ENCODE peak calls at places on chromosomes 1 and 21, in four cellular contexts. N, E, S and A are unnamed samples. For H3K4me1, the result is how much of the 10 kb centered on the place peaks cover.

GRCh38 chr1:179867493-179868330 is 9.9 kb downstream of the TOR1AIP2 start:
- DNase-seq in S (peak), E (peak), N (peak), A (peak)

GRCh38 chr21:28066051-28066450 is 926.6 kb downstream of the LTN1 start:
- DNase-seq in N (no peak), E (no peak), S (no peak), A (no peak)

GRCh38 chr1:181608951-181609350 is 125.6 kb downstream of the CACNA1E start:
- DNase-seq in S (no peak), E (no peak), N (no peak), A (no peak)

GRCh38 chr1:39872698-39873097 is 10.6 kb downstream of the TRIT1 start:
- DNase-seq in S (no peak), N (no peak), E (no peak), A (no peak)

GRCh38 chr1:43691871-43692815 is 15.2 kb upstream of the ST3GAL3 start:
- DNase-seq in E (no peak), S (no peak), N (no peak), A (peak)

GRCh38 chr1:65255088-65256050 is 54.0 kb upstream of the DNAJC6 start:
- DNase-seq in S (no peak), E (no peak), N (no peak), A (peak)

GRCh38 chr21:41168391-41169257 is 664 bp downstream of the BACE2 start:
- DNase-seq in E (peak), N (no peak), S (no peak), A (no peak)

GRCh38 chr1:31568895-31569655 is 7.2 kb upstream of the TINAGL1 start:
- DNase-seq in E (no peak), N (no peak), S (peak), A (no peak)

GRCh38 chr1:94326329-94326728 is 88.9 kb upstream of the ARHGAP29 start:
- DNase-seq in E (no peak), N (no peak), S (no peak), A (no peak)

GRCh38 chr1:201020647-201021332 is 2.7 kb downstream of the KIF21B start:
- DNase-seq in N (peak), E (peak), S (no peak), A (no peak)

GRCh38 chr1:100461222-100461621 is 76.7 kb upstream of the GPR88 start:
- DNase-seq in S (no peak), E (no peak), N (no peak), A (no peak)

GRCh38 chr1:15243275-15244043 is 3.6 kb upstream of the FHAD1 start:
- DNase-seq in S (no peak), E (no peak), N (no peak), A (no peak)

GRCh38 chr1:6685381-6685780 is 16.2 kb downstream of the DNAJC11 start:
- DNase-seq in N (no peak), S (no peak), E (no peak), A (no peak)

GRCh38 chr1:235586992-235587391 is 62.6 kb downstream of the GNG4 start:
- DNase-seq in N (no peak), S (no peak), E (no peak), A (no peak)

GRCh38 chr1:111446967-111447892 is 1.8 kb downstream of the WDR77 start:
- DNase-seq in E (no peak), N (no peak), S (no peak), A (no peak)

GRCh38 chr1:203288351-203288894 is 16.9 kb upstream of the BTG2 start:
- DNase-seq in N (no peak), S (no peak), E (no peak), A (no peak)

GRCh38 chr1:203287109-203287893 is 18.0 kb upstream of the BTG2 start:
- DNase-seq in E (peak), N (peak), S (peak), A (no peak)

GRCh38 chr1:203289281-203289981 is 15.9 kb upstream of the BTG2 start:
- DNase-seq in N (peak), E (peak), S (peak), A (no peak)

GRCh38 chr1:203286161-203286984 is 18.9 kb upstream of the BTG2 start:
- DNase-seq in S (no peak), N (no peak), E (no peak), A (no peak)

GRCh38 chr1:203287896-203288295 is 17.4 kb upstream of the BTG2 start:
- DNase-seq in N (no peak), E (no peak), S (no peak), A (no peak)
- H3K4me3 ChIP-seq in N (peak), E (no peak), S (peak), A (no peak)

DNA sequence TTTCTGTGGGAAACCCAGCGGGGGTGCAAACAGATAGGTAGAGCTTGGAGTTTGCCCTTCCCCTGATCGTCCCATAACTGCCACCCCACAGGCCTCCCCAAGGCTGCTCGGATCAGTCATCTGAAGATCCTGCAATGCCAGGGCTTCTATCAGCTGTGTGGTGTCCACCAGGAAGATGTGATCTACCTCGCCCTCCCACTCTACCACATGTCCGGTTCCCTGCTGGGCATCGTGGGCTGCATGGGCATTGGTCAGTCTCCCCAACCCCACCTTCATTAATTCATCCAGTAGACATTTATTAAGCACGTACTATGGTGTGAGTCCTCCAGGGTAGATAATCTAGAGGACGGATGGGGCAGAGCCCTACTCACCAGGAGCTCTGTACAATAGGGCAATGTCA is 1.8 kb downstream of the SLC27A3 start:
- DNase-seq in N (no peak), E (no peak), S (no peak), A (no peak)
- H3K4me1 ChIP-seq in N (under half), E (under half), S (under half), A (under half)

GRCh38 chr1:115280073-115280472 is 58.0 kb downstream of the NGF start:
- DNase-seq in E (no peak), N (no peak), S (no peak), A (no peak)
- H3K4me3 ChIP-seq in E (no peak), N (no peak), S (no peak), A (no peak)

GRCh38 chr1:23615852-23616251 is 56.6 kb upstream of the ID3 start:
- DNase-seq in E (no peak), S (no peak), N (no peak), A (no peak)
- H3K4me1 ChIP-seq in E (half or more), S (half or more), N (half or more), A (under half)

GRCh38 chr1:27447883-27448282 is 42.1 kb downstream of the WASF2 start:
- DNase-seq in N (no peak), E (no peak), S (no peak), A (no peak)

GRCh38 chr1:27446491-27447020 is 43.4 kb downstream of the WASF2 start:
- DNase-seq in N (no peak), E (no peak), S (no peak), A (no peak)

GRCh38 chr1:27447399-27447798 is 42.6 kb downstream of the WASF2 start:
- DNase-seq in N (no peak), S (no peak), E (no peak), A (no peak)

GRCh38 chr1:27444632-27445031 is 45.3 kb downstream of the WASF2 start:
- DNase-seq in N (no peak), E (no peak), S (no peak), A (no peak)

DNA sequence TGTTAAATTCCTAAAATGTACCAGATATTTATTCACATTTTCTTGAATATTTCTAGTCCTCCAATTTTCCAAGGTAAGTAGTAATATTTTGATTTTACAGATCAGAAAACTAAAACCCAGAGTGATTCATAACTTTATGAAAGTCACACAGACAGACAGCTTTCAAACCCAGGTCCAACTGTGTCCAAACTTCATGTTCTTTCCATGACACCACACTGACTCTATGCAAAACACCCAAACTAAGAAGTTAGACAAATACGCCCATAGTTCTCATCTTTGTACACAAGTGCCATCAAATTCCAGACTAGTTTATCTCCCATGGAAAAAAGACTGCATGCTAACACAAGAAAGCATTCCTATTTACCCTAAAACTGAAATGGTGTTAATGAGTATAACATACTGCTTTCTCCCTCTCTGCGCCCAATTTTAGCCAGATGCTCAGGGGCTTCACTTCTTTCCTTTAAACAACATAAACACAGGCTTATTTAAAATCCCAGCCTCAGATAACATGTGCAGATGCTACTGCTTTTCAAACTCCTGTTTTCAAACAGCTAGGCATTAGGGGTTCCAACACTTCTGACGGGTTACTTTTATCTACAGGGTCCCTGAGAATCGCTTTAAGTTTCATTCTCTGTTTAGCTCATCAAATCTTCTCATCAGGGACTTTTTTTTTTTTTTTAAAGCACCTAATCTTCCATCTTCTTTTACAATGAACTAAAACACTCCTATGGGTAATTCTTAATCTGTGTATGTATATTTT is 44.6 kb downstream of the WASF2 start:
- DNase-seq in E (no peak), N (no peak), S (no peak), A (no peak)
- H3K4me3 ChIP-seq in E (no peak), N (no peak), S (no peak), A (no peak)

DNA sequence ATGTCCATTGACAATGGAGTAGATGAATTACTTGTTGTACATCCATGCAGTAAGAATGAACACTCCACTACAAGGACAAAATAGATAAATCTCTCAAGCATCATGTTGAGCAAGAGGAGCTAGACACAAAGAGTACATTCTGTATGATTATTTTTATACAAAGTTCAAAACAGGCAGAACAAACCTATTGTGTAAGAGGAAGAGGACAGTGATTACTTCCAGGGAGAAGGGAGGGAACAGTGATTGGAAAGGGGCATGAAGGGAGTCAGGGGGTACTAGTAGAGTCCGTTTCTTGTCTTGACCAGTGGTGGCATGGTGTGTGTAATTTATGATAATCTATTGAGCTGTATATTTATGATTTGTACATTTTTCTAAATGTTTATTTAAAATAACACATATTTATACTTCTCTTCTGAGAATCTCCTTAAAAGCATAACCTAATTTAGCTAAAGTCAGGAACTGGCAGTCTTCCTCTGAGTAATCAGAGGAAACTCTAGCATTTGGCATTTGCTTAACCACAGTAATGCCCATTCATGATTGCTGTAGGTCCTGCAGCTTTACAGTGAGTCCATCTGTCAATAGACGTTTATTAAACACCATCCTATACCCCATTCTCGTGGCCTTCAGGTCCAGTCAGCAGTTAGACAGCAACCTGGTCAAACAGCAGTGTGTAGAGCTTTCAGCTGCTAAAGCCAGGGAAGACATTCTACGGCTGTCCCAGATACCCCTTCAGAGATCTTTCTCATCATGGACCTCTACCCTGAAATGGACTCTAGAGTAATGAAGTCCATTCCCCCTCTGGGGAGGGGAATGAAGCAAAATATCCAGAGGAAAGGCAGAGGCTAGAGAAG is 114.1 kb upstream of the GALNT2 start:
- DNase-seq in N (no peak), E (no peak), S (no peak), A (no peak)
- H3K4me1 ChIP-seq in N (under half), E (under half), S (under half), A (under half)